ENCODE peak calls at places on chromosomes 16 and 17, in eight cellular contexts. One of them, this sample, is unnamed.

GRCh38 chr17:12982224-12982623 is 35.6 kb downstream of the ELAC2 start:
- DNase-seq in fibroblast of lung: no peak
- DNase-seq in tibial artery: no peak
- DNase-seq in GM23338: no peak
- DNase-seq in lower lobe of right lung: no peak
- DNase-seq in astrocyte of the cerebellum: no peak
- DNase-seq in GM12865: peak
- DNase-seq in MM.1S: peak
- DNase-seq in this sample: no peak

GRCh38 chr17:28901866-28902818 is 737 bp downstream of the DHRS13 start:
- DNase-seq in fibroblast of lung: peak
- DNase-seq in GM12865: peak
- DNase-seq in MM.1S: peak
- DNase-seq in GM23338: peak
- DNase-seq in tibial artery: no peak
- DNase-seq in lower lobe of right lung: peak
- DNase-seq in astrocyte of the cerebellum: no peak
- DNase-seq in this sample: peak

GRCh38 chr16:14302399-14303181 is 231.5 kb downstream of the MRTFB start:
- DNase-seq in GM12865: peak
- DNase-seq in MM.1S: no peak
- DNase-seq in astrocyte of the cerebellum: no peak
- DNase-seq in fibroblast of lung: peak
- DNase-seq in GM23338: peak
- DNase-seq in lower lobe of right lung: no peak
- DNase-seq in tibial artery: no peak
- DNase-seq in this sample: peak

GRCh38 chr17:7888184-7888920 is at the start of gene CHD3:
- DNase-seq in GM12865: no peak
- DNase-seq in lower lobe of right lung: no peak
- DNase-seq in astrocyte of the cerebellum: no peak
- DNase-seq in tibial artery: no peak
- DNase-seq in fibroblast of lung: no peak
- DNase-seq in MM.1S: no peak
- DNase-seq in GM23338: peak
- DNase-seq in this sample: no peak

GRCh38 chr17:1169913-1170312 is 9.9 kb downstream of the ABR start:
- DNase-seq in lower lobe of right lung: no peak
- DNase-seq in tibial artery: no peak
- DNase-seq in astrocyte of the cerebellum: no peak
- DNase-seq in fibroblast of lung: no peak
- DNase-seq in GM23338: no peak
- DNase-seq in MM.1S: no peak
- DNase-seq in GM12865: no peak
- DNase-seq in this sample: no peak

GRCh38 chr17:6551356-6551755 is 5.0 kb downstream of the PITPNM3 start:
- DNase-seq in tibial artery: no peak
- DNase-seq in astrocyte of the cerebellum: no peak
- DNase-seq in lower lobe of right lung: no peak
- DNase-seq in GM12865: no peak
- DNase-seq in fibroblast of lung: no peak
- DNase-seq in MM.1S: no peak
- DNase-seq in GM23338: no peak
- DNase-seq in this sample: no peak

GRCh38 chr16:3656491-3657468 is 2.3 kb downstream of the DNASE1 start:
- DNase-seq in lower lobe of right lung: peak
- DNase-seq in MM.1S: no peak
- DNase-seq in GM23338: no peak
- DNase-seq in tibial artery: no peak
- DNase-seq in astrocyte of the cerebellum: no peak
- DNase-seq in GM12865: peak
- DNase-seq in fibroblast of lung: no peak
- DNase-seq in this sample: no peak

GRCh38 chr16:84370723-84371552 is 2.6 kb downstream of the ATP2C2 start:
- DNase-seq in GM23338: no peak
- DNase-seq in GM12865: no peak
- DNase-seq in MM.1S: no peak
- DNase-seq in lower lobe of right lung: no peak
- DNase-seq in astrocyte of the cerebellum: no peak
- DNase-seq in fibroblast of lung: no peak
- DNase-seq in tibial artery: no peak
- DNase-seq in this sample: no peak

GRCh38 chr16:74726736-74727135 is 26.1 kb upstream of the MLKL start:
- DNase-seq in MM.1S: peak
- DNase-seq in fibroblast of lung: no peak
- DNase-seq in tibial artery: no peak
- DNase-seq in lower lobe of right lung: no peak
- DNase-seq in astrocyte of the cerebellum: no peak
- DNase-seq in GM23338: peak
- DNase-seq in GM12865: peak
- DNase-seq in this sample: no peak

GRCh38 chr17:9020096-9020823 is 1.1 kb upstream of the NTN1 start:
- DNase-seq in tibial artery: no peak
- DNase-seq in astrocyte of the cerebellum: no peak
- DNase-seq in lower lobe of right lung: no peak
- DNase-seq in MM.1S: no peak
- DNase-seq in fibroblast of lung: no peak
- DNase-seq in GM12865: no peak
- DNase-seq in GM23338: no peak
- DNase-seq in this sample: peak

GRCh38 chr17:67737145-67737544 is 19.4 kb downstream of the NOL11 start:
- DNase-seq in astrocyte of the cerebellum: no peak
- DNase-seq in tibial artery: no peak
- DNase-seq in lower lobe of right lung: no peak
- DNase-seq in fibroblast of lung: no peak
- DNase-seq in GM23338: no peak
- DNase-seq in MM.1S: no peak
- DNase-seq in GM12865: no peak
- DNase-seq in this sample: no peak

GRCh38 chr16:88314991-88315542 is 67.7 kb upstream of the ZNF469 start:
- DNase-seq in tibial artery: no peak
- DNase-seq in astrocyte of the cerebellum: no peak
- DNase-seq in GM12865: no peak
- DNase-seq in fibroblast of lung: no peak
- DNase-seq in lower lobe of right lung: no peak
- DNase-seq in MM.1S: no peak
- DNase-seq in GM23338: no peak
- DNase-seq in this sample: no peak

GRCh38 chr16:88610080-88610479 is 28.3 kb upstream of the IL17C start:
- DNase-seq in lower lobe of right lung: no peak
- DNase-seq in GM23338: peak
- DNase-seq in GM12865: no peak
- DNase-seq in astrocyte of the cerebellum: no peak
- DNase-seq in tibial artery: no peak
- DNase-seq in MM.1S: no peak
- DNase-seq in fibroblast of lung: no peak
- DNase-seq in this sample: no peak

GRCh38 chr16:23015580-23015979 is 133.7 kb downstream of the USP31 start:
- DNase-seq in GM12865: no peak
- DNase-seq in GM23338: no peak
- DNase-seq in lower lobe of right lung: no peak
- DNase-seq in fibroblast of lung: no peak
- DNase-seq in tibial artery: no peak
- DNase-seq in astrocyte of the cerebellum: no peak
- DNase-seq in MM.1S: no peak
- DNase-seq in this sample: no peak

GRCh38 chr17:1422907-1423306 is 22.9 kb upstream of the YWHAE start:
- DNase-seq in MM.1S: no peak
- DNase-seq in GM23338: no peak
- DNase-seq in GM12865: no peak
- DNase-seq in fibroblast of lung: peak
- DNase-seq in lower lobe of right lung: no peak
- DNase-seq in astrocyte of the cerebellum: peak
- DNase-seq in tibial artery: peak
- DNase-seq in this sample: no peak

GRCh38 chr16:50462793-50463507 is 85.2 kb upstream of the NKD1 start:
- DNase-seq in GM12865: no peak
- DNase-seq in GM23338: peak
- DNase-seq in lower lobe of right lung: no peak
- DNase-seq in astrocyte of the cerebellum: no peak
- DNase-seq in MM.1S: no peak
- DNase-seq in fibroblast of lung: no peak
- DNase-seq in tibial artery: no peak
- DNase-seq in this sample: no peak

GRCh38 chr16:71499775-71500364 is 10.7 kb upstream of the ZNF19 start:
- DNase-seq in lower lobe of right lung: no peak
- DNase-seq in GM12865: peak
- DNase-seq in GM23338: peak
- DNase-seq in fibroblast of lung: peak
- DNase-seq in MM.1S: peak
- DNase-seq in tibial artery: no peak
- DNase-seq in astrocyte of the cerebellum: peak
- DNase-seq in this sample: peak

GRCh38 chr16:51592013-51592501 is 441.0 kb upstream of the SALL1 start:
- DNase-seq in fibroblast of lung: no peak
- DNase-seq in GM12865: no peak
- DNase-seq in GM23338: peak
- DNase-seq in tibial artery: no peak
- DNase-seq in astrocyte of the cerebellum: no peak
- DNase-seq in lower lobe of right lung: no peak
- DNase-seq in MM.1S: no peak
- DNase-seq in this sample: no peak

GRCh38 chr17:20171741-20172377 is 162.7 kb downstream of the SPECC1 start:
- DNase-seq in tibial artery: no peak
- DNase-seq in lower lobe of right lung: no peak
- DNase-seq in fibroblast of lung: peak
- DNase-seq in GM23338: no peak
- DNase-seq in MM.1S: no peak
- DNase-seq in GM12865: no peak
- DNase-seq in astrocyte of the cerebellum: no peak
- DNase-seq in this sample: no peak

GRCh38 chr16:4859900-4860255 is 12.6 kb downstream of the UBN1 start:
- DNase-seq in lower lobe of right lung: no peak
- DNase-seq in MM.1S: no peak
- DNase-seq in GM12865: no peak
- DNase-seq in GM23338: no peak
- DNase-seq in tibial artery: no peak
- DNase-seq in astrocyte of the cerebellum: no peak
- DNase-seq in fibroblast of lung: peak
- DNase-seq in this sample: no peak

DNA sequence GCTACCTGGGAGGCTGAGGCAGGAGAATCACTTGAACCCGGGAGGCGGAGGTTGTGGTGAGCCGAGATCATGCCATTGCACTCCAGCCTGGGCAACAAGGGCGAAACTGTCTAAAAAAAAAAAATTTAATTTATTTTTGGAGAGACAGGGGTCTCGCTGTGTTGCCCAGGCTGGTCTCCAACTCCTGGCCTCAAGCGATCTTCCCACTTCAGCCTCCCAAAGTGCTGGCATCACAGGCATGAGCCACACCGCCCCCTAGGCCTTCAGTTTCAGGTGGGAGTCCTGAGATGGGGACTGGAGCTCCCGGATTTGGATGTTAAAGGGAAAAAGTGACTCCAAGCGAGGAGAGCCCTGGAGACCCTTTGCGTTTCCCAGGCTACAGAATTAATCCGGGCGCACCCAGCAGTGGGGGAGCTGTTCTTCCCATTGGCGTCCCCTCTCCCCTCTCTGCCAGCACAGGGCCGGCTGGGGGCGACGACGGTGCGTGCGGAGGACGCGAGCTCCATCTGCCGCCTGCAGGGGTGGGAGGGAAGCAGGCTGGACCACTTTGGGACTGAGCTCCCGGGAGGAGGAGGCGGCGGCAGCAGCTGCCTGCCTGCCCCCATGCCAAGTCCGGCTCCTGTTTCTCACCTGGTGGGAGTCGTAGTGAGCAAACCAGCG is 49.3 kb upstream of the USP7 start:
- DNase-seq in lower lobe of right lung: no peak
- DNase-seq in tibial artery: no peak
- DNase-seq in astrocyte of the cerebellum: no peak
- DNase-seq in GM12865: no peak
- DNase-seq in fibroblast of lung: peak
- DNase-seq in MM.1S: no peak
- DNase-seq in GM23338: peak
- DNase-seq in this sample: no peak
- TF ChIP-seq CTCF in lower lobe of right lung: no peak
- TF ChIP-seq CTCF in tibial artery: no peak
- TF ChIP-seq CTCF in astrocyte of the cerebellum: peak
- TF ChIP-seq CTCF in GM12865: no peak
- TF ChIP-seq CTCF in fibroblast of lung: peak
- TF ChIP-seq CTCF in MM.1S: no peak
- TF ChIP-seq CTCF in GM23338: peak
- TF ChIP-seq CTCF in this sample: peak

GRCh38 chr16:21684199-21684598 is 20.4 kb downstream of the OTOA start:
- DNase-seq in MM.1S: no peak
- DNase-seq in lower lobe of right lung: no peak
- DNase-seq in fibroblast of lung: no peak
- DNase-seq in astrocyte of the cerebellum: no peak
- DNase-seq in GM23338: peak
- DNase-seq in GM12865: peak
- DNase-seq in tibial artery: no peak
- DNase-seq in this sample: no peak
- TF ChIP-seq CTCF in MM.1S: peak
- TF ChIP-seq CTCF in lower lobe of right lung: peak
- TF ChIP-seq CTCF in fibroblast of lung: peak
- TF ChIP-seq CTCF in astrocyte of the cerebellum: peak
- TF ChIP-seq CTCF in GM23338: peak
- TF ChIP-seq CTCF in GM12865: peak
- TF ChIP-seq CTCF in tibial artery: no peak
- TF ChIP-seq CTCF in this sample: peak

GRCh38 chr16:78705694-78706093 is 606.2 kb downstream of the WWOX start:
- DNase-seq in MM.1S: peak
- DNase-seq in lower lobe of right lung: no peak
- DNase-seq in GM23338: peak
- DNase-seq in GM12865: peak
- DNase-seq in tibial artery: no peak
- DNase-seq in astrocyte of the cerebellum: no peak
- DNase-seq in fibroblast of lung: peak
- DNase-seq in this sample: peak
- TF ChIP-seq CTCF in MM.1S: peak
- TF ChIP-seq CTCF in lower lobe of right lung: peak
- TF ChIP-seq CTCF in GM23338: peak
- TF ChIP-seq CTCF in GM12865: peak
- TF ChIP-seq CTCF in tibial artery: no peak
- TF ChIP-seq CTCF in astrocyte of the cerebellum: no peak
- TF ChIP-seq CTCF in fibroblast of lung: peak
- TF ChIP-seq CTCF in this sample: peak

DNA sequence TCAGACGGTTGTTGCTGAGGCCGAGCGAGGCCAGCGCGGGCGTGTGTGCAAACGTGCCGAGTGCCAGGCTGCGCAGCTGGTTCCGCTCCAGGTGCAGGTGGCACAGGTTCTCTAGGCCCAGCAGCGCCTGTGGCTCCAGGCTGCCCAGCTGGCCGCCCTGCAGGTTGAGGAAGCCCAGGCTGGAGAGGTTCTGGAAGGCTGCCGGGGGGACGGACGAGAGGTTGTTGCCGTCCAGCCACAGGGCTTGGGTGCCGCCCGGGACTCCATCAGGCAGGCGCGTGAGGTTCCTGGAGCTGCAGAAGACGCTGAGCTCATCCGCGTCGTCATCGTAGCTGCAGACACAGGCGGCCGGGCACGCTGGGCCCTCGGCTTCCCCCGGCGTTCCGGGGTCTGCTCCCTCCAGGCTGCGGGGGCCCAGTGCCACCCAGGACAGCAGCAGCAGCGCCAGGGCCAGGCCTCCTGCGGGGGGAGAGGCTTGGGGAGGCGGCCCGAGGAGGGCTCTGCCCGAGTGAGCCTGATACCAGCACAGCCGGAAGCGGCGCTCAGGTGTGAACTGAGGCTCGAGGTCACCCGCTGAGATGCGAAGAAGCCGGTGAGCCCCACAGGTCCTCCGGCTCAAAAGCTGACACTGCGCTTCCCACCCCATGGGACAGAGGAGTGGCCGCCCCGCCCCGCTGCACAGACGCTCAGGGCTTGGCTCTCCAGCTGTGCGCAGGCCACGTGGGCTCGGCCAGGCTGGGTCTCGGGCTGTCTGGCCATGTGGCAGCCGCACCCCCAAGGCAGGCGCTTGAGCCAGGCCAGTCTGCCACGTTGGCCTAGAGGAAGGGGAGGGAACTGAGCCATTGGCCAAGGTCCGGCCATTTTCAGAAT is 1.3 kb downstream of the IGFALS start:
- DNase-seq in tibial artery: no peak
- DNase-seq in astrocyte of the cerebellum: no peak
- DNase-seq in fibroblast of lung: no peak
- DNase-seq in GM23338: no peak
- DNase-seq in GM12865: no peak
- DNase-seq in MM.1S: no peak
- DNase-seq in lower lobe of right lung: peak
- DNase-seq in this sample: no peak
- TF ChIP-seq CTCF in tibial artery: no peak
- TF ChIP-seq CTCF in astrocyte of the cerebellum: no peak
- TF ChIP-seq CTCF in fibroblast of lung: no peak
- TF ChIP-seq CTCF in GM23338: no peak
- TF ChIP-seq CTCF in GM12865: no peak
- TF ChIP-seq CTCF in MM.1S: no peak
- TF ChIP-seq CTCF in lower lobe of right lung: no peak
- TF ChIP-seq CTCF in this sample: no peak